ENCODE peak calls at places on chromosomes 6 and 20, in six cellular contexts. A, L, E, B, F and R are unnamed samples.

GRCh38 chr6:161152527-161152862 is 121.4 kb downstream of the AGPAT4 start:
- DNase-seq in A (no peak), L (no peak), E (no peak), B (no peak), F (no peak), R (no peak)

GRCh38 chr6:37438912-37439311 is 5.9 kb downstream of the CMTR1 start:
- DNase-seq in A (no peak), L (no peak), E (no peak), B (no peak), F (no peak), R (no peak)

GRCh38 chr6:135280375-135281136 is 99.4 kb downstream of the MYB start:
- DNase-seq in A (no peak), L (peak), E (no peak), B (no peak), F (peak), R (peak)

GRCh38 chr6:64121166-64121565 is 485.6 kb downstream of the PHF3 start:
- DNase-seq in A (no peak), L (no peak), E (no peak), B (no peak), F (no peak), R (no peak)

GRCh38 chr6:127446356-127446755 is 12.8 kb downstream of the KIAA0408 start:
- DNase-seq in A (no peak), L (no peak), E (no peak), B (no peak), F (no peak), R (peak)

GRCh38 chr6:113318553-113318952 is 538.6 kb upstream of the MARCKS start:
- DNase-seq in A (no peak), L (no peak), E (peak), B (no peak), F (no peak), R (no peak)

GRCh38 chr6:39227476-39227875 is 1.8 kb downstream of the KCNK5 start:
- DNase-seq in A (no peak), L (no peak), E (no peak), B (no peak), F (no peak), R (no peak)

GRCh38 chr6:5095236-5095635 is 10.1 kb downstream of the PPP1R3G start:
- DNase-seq in A (no peak), L (no peak), E (no peak), B (no peak), F (no peak), R (peak)

GRCh38 chr20:20259534-20259933 is 108.4 kb upstream of the INSM1 start:
- DNase-seq in A (no peak), L (no peak), E (no peak), B (no peak), F (no peak), R (peak)

GRCh38 chr6:34029489-34030280 is 116.2 kb downstream of the GRM4 start:
- DNase-seq in A (no peak), L (no peak), E (no peak), B (no peak), F (no peak), R (no peak)

GRCh38 chr6:15410126-15410391 is 164.2 kb downstream of the JARID2 start:
- DNase-seq in A (no peak), L (peak), E (no peak), B (no peak), F (no peak), R (no peak)

GRCh38 chr6:128754658-128755256 is 128.2 kb upstream of the LAMA2 start:
- DNase-seq in A (no peak), L (no peak), E (no peak), B (no peak), F (no peak), R (no peak)

GRCh38 chr20:59785118-59785959 is 148.1 kb downstream of the SYCP2 start:
- DNase-seq in A (no peak), L (no peak), E (no peak), B (no peak), F (no peak), R (no peak)

GRCh38 chr20:15031546-15032351 is 694.3 kb upstream of the FLRT3 start:
- DNase-seq in A (no peak), L (no peak), E (no peak), B (no peak), F (no peak), R (no peak)

GRCh38 chr6:1604347-1604990 is 5.2 kb upstream of the FOXC1 start:
- DNase-seq in A (peak), L (peak), E (peak), B (peak), F (no peak), R (peak)

GRCh38 chr6:134358320-134358719 is 40.4 kb upstream of the SGK1 start:
- DNase-seq in A (peak), L (no peak), E (peak), B (no peak), F (peak), R (peak)

GRCh38 chr20:47466704-47467459 is 34.8 kb upstream of the NCOA3 start:
- DNase-seq in A (no peak), L (no peak), E (no peak), B (no peak), F (no peak), R (no peak)

GRCh38 chr20:47465335-47466090 is 36.2 kb upstream of the NCOA3 start:
- DNase-seq in A (no peak), L (no peak), E (no peak), B (no peak), F (no peak), R (no peak)

GRCh38 chr20:47461120-47461685 is 40.5 kb upstream of the NCOA3 start:
- DNase-seq in A (no peak), L (no peak), E (no peak), B (no peak), F (no peak), R (no peak)

GRCh38 chr20:47466193-47466592 is 35.5 kb upstream of the NCOA3 start:
- DNase-seq in A (no peak), L (no peak), E (no peak), B (no peak), F (peak), R (peak)

GRCh38 chr20:47464380-47465101 is 37.1 kb upstream of the NCOA3 start:
- DNase-seq in A (peak), L (no peak), E (peak), B (no peak), F (peak), R (peak)
- TF ChIP-seq CTCF in A (no peak), L (no peak), E (peak), B (no peak), F (peak), R (peak)

DNA sequence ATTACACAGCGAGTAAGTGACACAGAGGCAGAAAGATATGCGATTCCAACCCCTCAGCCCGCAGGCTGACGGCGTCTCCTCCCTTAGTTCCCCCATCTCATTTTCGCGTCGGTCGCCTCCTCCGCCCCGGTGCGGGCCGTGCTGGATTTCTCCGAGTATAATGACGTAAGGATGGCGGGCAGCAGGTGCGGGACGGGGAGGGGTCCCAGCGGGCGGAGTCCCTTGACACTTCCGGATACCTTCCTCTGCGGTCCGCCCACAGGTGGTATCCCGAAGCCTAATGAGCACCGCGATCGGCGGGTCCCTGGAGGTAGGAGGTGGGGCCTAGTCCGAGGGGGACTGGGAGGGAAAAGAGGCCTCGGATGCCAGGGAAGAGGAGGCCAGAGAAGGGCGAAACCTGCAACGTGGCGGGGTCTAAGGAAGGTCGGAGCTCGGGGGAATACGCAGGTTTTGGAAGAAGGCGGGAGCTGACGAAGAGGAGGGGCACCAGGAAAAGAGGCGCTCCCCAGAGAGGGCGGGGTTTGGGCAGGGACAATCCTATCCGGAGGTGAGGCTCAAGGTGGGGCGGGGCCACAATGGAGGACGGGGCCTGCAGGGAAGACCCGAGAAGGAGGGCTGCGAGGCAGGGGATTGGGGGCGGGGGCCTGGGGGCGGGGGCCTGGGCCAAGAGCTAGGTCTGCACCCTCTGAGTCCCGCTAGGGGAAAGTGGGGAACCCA is 3.6 kb downstream of the PRSS16 start:
- DNase-seq in A (peak), L (peak), E (peak), B (peak), F (no peak), R (no peak)
- H3K4me3 ChIP-seq in A (peak), L (peak), E (peak), B (peak), F (peak), R (peak)

GRCh38 chr6:104484626-104485025 is 375.1 kb downstream of the HACE1 start:
- DNase-seq in A (no peak), L (no peak), E (no peak), B (no peak), F (no peak), R (no peak)

GRCh38 chr6:104486003-104486402 is 373.7 kb downstream of the HACE1 start:
- DNase-seq in A (no peak), L (no peak), E (no peak), B (no peak), F (peak), R (no peak)

GRCh38 chr6:104484191-104484590 is 375.5 kb downstream of the HACE1 start:
- DNase-seq in A (no peak), L (no peak), E (no peak), B (no peak), F (no peak), R (no peak)

GRCh38 chr6:104477569-104477968 is 382.1 kb downstream of the HACE1 start:
- DNase-seq in A (no peak), L (no peak), E (no peak), B (no peak), F (no peak), R (no peak)

GRCh38 chr6:104483225-104483834 is 376.4 kb downstream of the HACE1 start:
- DNase-seq in A (peak), L (no peak), E (peak), B (no peak), F (peak), R (peak)
- TF ChIP-seq CTCF in A (peak), L (peak), E (peak), B (no peak), F (peak), R (peak)

GRCh38 chr20:1467355-1468116 is 887 bp upstream of the NSFL1C start:
- DNase-seq in A (no peak), L (peak), E (no peak), B (peak), F (no peak), R (no peak)
- H3K4me3 ChIP-seq in A (peak), L (peak), E (no peak), B (no peak), F (no peak), R (no peak)

DNA sequence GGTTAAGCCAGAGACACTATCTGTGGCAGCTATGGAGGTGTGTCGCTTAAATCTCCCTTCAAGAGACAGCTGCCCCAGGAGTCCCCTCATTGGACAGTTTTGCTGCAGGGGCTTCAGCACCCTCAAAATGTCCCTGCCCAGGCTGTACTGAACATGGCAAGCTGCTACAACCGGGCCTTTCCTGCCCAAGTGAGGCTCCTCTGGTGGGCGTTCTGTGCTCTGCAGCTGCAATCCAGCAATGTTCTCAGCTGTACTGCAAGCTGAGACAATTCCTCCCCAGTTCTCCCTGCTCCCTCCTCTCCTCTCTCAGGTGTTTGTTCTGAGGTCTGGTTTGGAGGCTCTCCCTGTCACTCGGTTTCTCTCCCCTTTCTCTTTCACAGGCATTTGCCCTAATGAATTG is 190.8 kb upstream of the LAMP5 start:
- DNase-seq in A (peak), L (no peak), E (peak), B (no peak), F (no peak), R (no peak)
- TF ChIP-seq CTCF in A (peak), L (peak), E (peak), B (no peak), F (peak), R (peak)

DNA sequence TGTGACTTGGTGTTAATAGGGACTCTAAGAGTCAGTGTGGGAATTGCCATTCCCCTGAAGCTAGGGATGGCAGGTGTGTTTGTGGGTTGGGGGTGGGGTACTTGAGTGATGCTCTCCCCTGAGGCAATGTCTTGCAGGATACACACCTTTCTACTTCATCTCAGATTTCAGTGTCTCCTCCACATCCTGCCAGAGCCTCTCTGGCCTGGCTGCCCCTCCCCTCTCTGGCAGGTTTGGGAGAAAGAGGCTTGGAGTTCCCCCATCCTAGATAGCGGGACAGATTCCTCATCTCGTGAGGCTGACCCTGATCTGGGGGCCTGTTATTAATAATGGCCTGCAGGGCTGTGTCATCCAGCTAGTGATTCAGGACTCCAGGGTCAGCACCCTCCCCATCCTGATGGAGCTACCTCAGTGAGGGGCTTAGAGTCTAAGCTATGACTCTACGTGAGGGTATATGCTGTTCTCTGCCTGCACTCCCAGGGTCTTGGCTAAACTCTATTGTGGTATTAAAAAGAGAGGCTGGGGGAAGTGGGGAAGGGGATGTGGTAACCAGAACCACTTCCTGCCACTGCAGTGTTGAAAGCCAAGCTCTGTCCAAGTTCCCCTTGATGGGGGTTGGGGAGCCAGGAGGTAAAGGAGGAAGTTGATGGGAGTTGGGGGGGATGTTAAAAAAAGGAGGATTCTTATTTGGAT is 3.7 kb upstream of the MMP9 start:
- DNase-seq in A (no peak), L (no peak), E (peak), B (no peak), F (no peak), R (no peak)
- H3K4me3 ChIP-seq in A (no peak), L (no peak), E (no peak), B (no peak), F (no peak), R (no peak)

GRCh38 chr6:81842254-81842653 is 89.8 kb upstream of the TENT5A start:
- DNase-seq in A (no peak), L (no peak), E (no peak), B (no peak), F (no peak), R (no peak)
- TF ChIP-seq CTCF in A (no peak), L (no peak), E (no peak), B (no peak), F (no peak), R (no peak)

GRCh38 chr6:122400121-122400450 is 634 bp downstream of the HSF2 start:
- DNase-seq in A (no peak), L (no peak), E (peak), B (no peak), F (peak), R (peak)
- H3K4me3 ChIP-seq in A (peak), L (peak), E (peak), B (peak), F (peak), R (peak)

GRCh38 chr6:78500299-78501089 is 366.9 kb upstream of the IRAK1BP1 start:
- DNase-seq in A (no peak), L (no peak), E (no peak), B (no peak), F (no peak), R (peak)

GRCh38 chr6:78511019-78511418 is 356.3 kb upstream of the IRAK1BP1 start:
- DNase-seq in A (no peak), L (no peak), E (no peak), B (no peak), F (no peak), R (no peak)

GRCh38 chr6:78502386-78502887 is 364.9 kb upstream of the IRAK1BP1 start:
- DNase-seq in A (no peak), L (no peak), E (no peak), B (no peak), F (no peak), R (no peak)

DNA sequence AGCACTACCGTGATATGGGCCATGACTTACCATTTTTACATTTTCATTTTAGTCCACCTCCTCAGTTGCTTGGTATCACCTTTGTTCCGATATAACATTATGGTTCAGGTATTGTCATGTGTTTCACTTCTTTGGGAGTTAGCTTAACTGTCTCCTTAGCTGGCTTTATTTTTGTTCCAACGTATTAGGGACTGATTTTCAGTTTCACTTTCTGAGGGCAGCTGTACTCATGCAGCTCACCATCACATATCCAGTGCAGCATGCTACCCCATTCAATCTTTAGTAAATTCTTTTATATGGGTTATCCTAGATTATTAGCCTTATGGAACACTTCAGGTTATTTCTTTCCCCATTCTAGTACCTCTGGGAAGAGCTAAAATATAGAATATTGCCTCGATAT is 362.2 kb upstream of the IRAK1BP1 start:
- DNase-seq in A (no peak), L (no peak), E (no peak), B (no peak), F (no peak), R (no peak)
- TF ChIP-seq CTCF in A (no peak), L (no peak), E (no peak), B (no peak), F (no peak), R (no peak)